ENCODE peak calls at places on chromosome 4, in four cellular contexts. P is K562, T is SK-N-SH, R is WTC11. J is an unnamed sample.

GRCh38 chr4:143616771-143617170 is 83.7 kb downstream of the FREM3 start:
- DNase-seq in T (no peak), R (no peak), P (peak; percentile 2), J (peak; percentile 48)

GRCh38 chr4:921830-922331 is 10.2 kb downstream of the GAK start:
- DNase-seq in P (no peak), R (no peak), T (peak; percentile 2), J (peak; percentile 83)

GRCh38 chr4:78764498-78764961 is 11.6 kb upstream of the BMP2K start:
- DNase-seq in R (no peak), P (peak; percentile 67), T (no peak), J (no peak)

GRCh38 chr4:181597766-181598165 is 645.4 kb upstream of the TENM3 start:
- DNase-seq in P (no peak), T (no peak), R (no peak), J (no peak)

GRCh38 chr4:87058272-87059073 is 123.7 kb downstream of the AFF1 start:
- DNase-seq in T (no peak), P (peak; percentile 77), R (no peak), J (no peak)

GRCh38 chr4:25838526-25838925 is 24.3 kb downstream of the SEL1L3 start:
- DNase-seq in R (peak; percentile 36), T (no peak), P (no peak), J (no peak)

GRCh38 chr4:34258176-34258575 is 1986.1 kb downstream of the ARAP2 start:
- DNase-seq in P (no peak), T (no peak), R (no peak), J (no peak)

GRCh38 chr4:55507612-55508011 is 39.1 kb downstream of the CLOCK start:
- DNase-seq in R (no peak), P (no peak), T (no peak), J (no peak)

GRCh38 chr4:1331591-1332353 is 15.2 kb upstream of the UVSSA start:
- DNase-seq in T (no peak), P (no peak), R (peak; percentile 5), J (no peak)

GRCh38 chr4:85778809-85779124 is 303.8 kb downstream of the ARHGAP24 start:
- DNase-seq in T (no peak), P (no peak), R (no peak), J (no peak)

GRCh38 chr4:76011700-76012387 is 4.5 kb upstream of the CXCL9 start:
- DNase-seq in T (peak; percentile 13), R (peak; percentile 37), P (no peak), J (peak; percentile 60)

GRCh38 chr4:180426938-180427337 is 1816.3 kb upstream of the TENM3 start:
- DNase-seq in T (no peak), P (no peak), R (no peak), J (no peak)

GRCh38 chr4:94636004-94636403 is 121.8 kb upstream of the BMPR1B start:
- DNase-seq in T (no peak), P (no peak), R (no peak), J (no peak)

GRCh38 chr4:84456157-84456556 is 42.9 kb downstream of the NKX6-1 start:
- DNase-seq in R (no peak), P (no peak), T (no peak), J (no peak)

GRCh38 chr4:95013236-95013635 is 255.5 kb downstream of the BMPR1B start:
- DNase-seq in T (no peak), P (no peak), R (no peak), J (no peak)

GRCh38 chr4:138643827-138644226 is 371.8 kb upstream of the NOCT start:
- DNase-seq in P (no peak), T (no peak), R (no peak), J (no peak)

GRCh38 chr4:137463377-137464003 is 68.8 kb downstream of the PCDH18 start:
- DNase-seq in P (no peak), T (no peak), R (no peak), J (no peak)

GRCh38 chr4:159547645-159548308 is 444.9 kb downstream of the RAPGEF2 start:
- DNase-seq in R (no peak), T (peak; percentile 37), P (no peak), J (no peak)

GRCh38 chr4:184453402-184454160 is 20.8 kb downstream of the IRF2 start:
- DNase-seq in T (no peak), P (peak; percentile 33), R (no peak), J (no peak)

DNA sequence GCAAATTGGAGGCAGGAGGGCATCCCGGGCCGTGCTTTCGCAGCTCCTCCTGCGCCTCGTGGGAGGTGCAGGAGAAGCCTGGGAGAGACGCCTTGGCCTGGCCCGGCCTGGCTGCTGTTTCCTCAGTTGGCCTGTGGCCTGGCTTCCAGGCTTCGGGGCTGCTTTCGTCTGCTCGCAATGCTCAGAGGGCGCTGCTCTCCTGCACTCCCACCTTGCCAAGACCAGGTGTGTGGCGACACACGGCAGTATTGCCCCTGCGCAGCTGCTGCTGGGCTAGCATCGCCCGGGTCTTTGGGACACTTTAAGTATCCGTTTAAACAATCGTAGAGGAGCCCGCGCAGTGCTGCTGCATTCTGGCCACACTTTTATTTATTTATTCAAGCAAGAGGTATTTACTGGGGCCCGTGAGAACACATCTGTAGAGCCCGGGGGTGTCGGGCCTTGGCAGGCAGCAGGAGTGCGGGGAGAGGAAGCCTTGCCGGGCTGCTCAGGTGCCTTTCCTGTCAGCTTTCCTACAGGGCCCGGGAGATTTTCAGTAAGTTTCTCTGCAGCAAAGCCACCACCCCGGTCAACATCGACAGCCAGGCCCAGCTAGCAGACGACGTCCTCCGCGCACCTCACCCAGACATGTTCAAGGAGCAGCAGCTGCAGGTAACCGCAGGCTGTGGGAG is 26.2 kb upstream of the HGFAC start:
- DNase-seq in R (no peak), T (no peak), P (no peak), J (no peak)
- TF ChIP-seq USF1 in R (no peak), T (no peak), P (no peak), J (no peak)

GRCh38 chr4:107562306-107562705 is 157.7 kb downstream of the PAPSS1 start:
- DNase-seq in T (no peak), R (no peak), P (no peak), J (no peak)

GRCh38 chr4:107559653-107560052 is 160.4 kb downstream of the PAPSS1 start:
- DNase-seq in T (no peak), R (no peak), P (no peak), J (no peak)

GRCh38 chr4:107564326-107564725 is 155.7 kb downstream of the PAPSS1 start:
- DNase-seq in T (no peak), R (no peak), P (no peak), J (no peak)

GRCh38 chr4:107561481-107561880 is 158.6 kb downstream of the PAPSS1 start:
- DNase-seq in T (no peak), P (no peak), R (no peak), J (no peak)
- TF ChIP-seq USF1 in T (no peak), P (no peak), R (no peak), J (no peak)

GRCh38 chr4:173318648-173319211 is 15.4 kb downstream of the HMGB2 start:
- DNase-seq in R (no peak), T (peak; percentile 18), P (no peak), J (no peak)
- TF ChIP-seq USF1 in R (no peak), T (no peak), P (no peak), J (no peak)

DNA sequence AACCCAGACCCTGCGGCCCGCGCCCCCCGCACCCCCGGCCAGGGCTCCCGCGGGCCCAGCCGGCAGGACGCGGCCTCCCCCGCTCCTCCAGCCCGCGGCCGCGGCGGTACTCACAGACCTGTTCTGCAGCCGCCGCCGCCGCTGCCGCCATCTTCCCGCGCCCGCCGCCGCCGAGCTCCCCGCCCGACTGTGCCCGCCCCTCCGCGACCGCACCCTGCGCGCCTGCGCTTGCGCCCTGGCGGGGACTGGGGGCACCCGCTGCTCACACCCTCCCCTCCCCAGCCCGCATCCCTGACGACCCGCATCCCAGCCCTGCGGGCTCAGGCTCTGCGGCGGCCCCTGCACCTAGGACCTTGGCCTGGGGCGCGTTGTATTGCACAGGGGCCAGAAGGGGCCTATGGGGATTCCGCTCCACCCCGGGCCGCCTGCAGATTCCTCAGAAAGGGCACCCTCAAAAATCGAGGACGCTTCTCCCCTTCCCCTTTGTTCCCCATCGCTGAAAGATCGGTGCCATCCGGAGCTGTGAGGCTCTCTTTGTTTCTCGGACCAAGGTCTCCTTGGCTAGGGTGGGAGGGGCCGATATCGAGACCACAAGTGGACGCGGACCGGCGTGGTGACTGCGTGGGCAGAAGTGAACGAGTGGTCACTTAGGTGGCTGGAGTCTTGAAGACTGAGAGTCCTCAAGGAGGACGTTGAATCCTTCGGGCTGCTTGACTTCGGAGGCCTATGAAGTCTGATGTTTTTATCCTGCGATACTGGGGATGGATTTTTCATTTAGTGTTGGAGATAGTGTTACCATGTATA is at the start of gene SGCB:
- DNase-seq in T (peak; percentile 97), P (peak; percentile 20), R (peak; percentile 74), J (no peak)
- TF ChIP-seq USF1 in T (no peak), P (no peak), R (no peak), J (no peak)

GRCh38 chr4:174563399-174563798 is 41.1 kb upstream of the HPGD start:
- DNase-seq in R (no peak), T (no peak), P (no peak), J (no peak)

GRCh38 chr4:174561556-174561955 is 39.3 kb upstream of the HPGD start:
- DNase-seq in R (no peak), P (no peak), T (no peak), J (no peak)

GRCh38 chr4:174564529-174564928 is 42.2 kb upstream of the HPGD start:
- DNase-seq in R (no peak), P (no peak), T (no peak), J (no peak)

GRCh38 chr4:174555793-174556630 is 33.7 kb upstream of the HPGD start:
- DNase-seq in P (no peak), R (no peak), T (no peak), J (no peak)

GRCh38 chr4:174559894-174560293 is 37.6 kb upstream of the HPGD start:
- DNase-seq in T (no peak), R (no peak), P (no peak), J (no peak)
- TF ChIP-seq USF1 in T (no peak), R (no peak), P (no peak), J (no peak)

GRCh38 chr4:7703669-7704068 is 236.0 kb downstream of the AFAP1 start:
- DNase-seq in P (peak; percentile 6), R (no peak), T (no peak), J (no peak)

GRCh38 chr4:7704625-7705024 is 235.0 kb downstream of the AFAP1 start:
- DNase-seq in T (no peak), P (no peak), R (no peak), J (no peak)

GRCh38 chr4:7705602-7706001 is 234.1 kb downstream of the AFAP1 start:
- DNase-seq in R (no peak), T (no peak), P (no peak), J (no peak)

GRCh38 chr4:7704091-7704490 is 235.6 kb downstream of the AFAP1 start:
- DNase-seq in T (no peak), P (no peak), R (no peak), J (no peak)

DNA sequence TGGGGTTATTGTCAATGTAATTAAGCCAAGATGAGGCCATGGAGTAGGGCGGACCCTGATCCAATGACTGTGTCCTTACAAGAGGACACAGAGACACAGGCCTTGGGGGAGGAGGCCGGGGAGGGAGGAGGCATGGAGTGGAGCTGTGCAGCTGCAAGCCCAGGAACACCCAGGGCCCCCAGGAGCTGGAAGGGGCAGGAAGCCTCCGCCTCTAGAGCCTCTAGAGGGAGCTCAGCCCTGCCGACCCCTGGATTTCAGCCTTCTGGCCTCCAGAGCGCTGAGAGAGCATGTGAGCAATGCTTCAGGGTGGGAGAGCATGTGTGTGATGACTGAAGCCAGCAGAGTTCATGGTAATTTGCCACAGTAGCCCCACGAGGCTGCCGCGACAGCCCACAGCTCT is 234.6 kb downstream of the AFAP1 start:
- DNase-seq in P (no peak), T (no peak), R (peak; percentile 42), J (no peak)
- TF ChIP-seq USF1 in P (no peak), T (no peak), R (no peak), J (no peak)

GRCh38 chr4:74768857-74769525 is 25.3 kb downstream of the BTC start:
- DNase-seq in R (no peak), T (no peak), P (no peak), J (no peak)
- TF ChIP-seq USF1 in R (no peak), T (no peak), P (no peak), J (no peak)